ENCODE peak calls at places on chromosomes 16 and 17, in seven cellular contexts. H is breast epithelium, T is choroid plexus epithelial cell, Y is natural killer cell, Z is fibroblast of the aortic adventitia, L is upper lobe of right lung, M is retinal pigment epithelial cell. P is an unnamed sample.

GRCh38 chr17:78538033-78538776 is 39.0 kb downstream of the DNAH17 start:
- DNase-seq in H (peak), T (no peak), Y (no peak), Z (no peak), L (peak), M (no peak), P (peak)

GRCh38 chr16:65394306-65394705 is 272.4 kb upstream of the CDH11 start:
- DNase-seq in H (no peak), T (peak), Y (no peak), Z (no peak), L (no peak), M (no peak), P (no peak)

GRCh38 chr17:77819497-77819896 is 139.0 kb upstream of the TNRC6C start:
- DNase-seq in H (no peak), T (no peak), Y (no peak), Z (no peak), L (no peak), M (no peak), P (peak)

GRCh38 chr16:77885596-77886295 is 97.4 kb downstream of the VAT1L start:
- DNase-seq in H (no peak), T (peak), Y (no peak), Z (peak), L (no peak), M (no peak), P (no peak)

GRCh38 chr17:40510328-40510648 is 8.9 kb upstream of the TNS4 start:
- DNase-seq in H (peak), T (peak), Y (no peak), Z (no peak), L (peak), M (no peak), P (peak)

GRCh38 chr16:85782476-85782875 is 16.9 kb downstream of the EMC8 start:
- DNase-seq in H (no peak), T (peak), Y (no peak), Z (peak), L (no peak), M (no peak), P (no peak)

GRCh38 chr16:28202147-28202746 is 9.5 kb downstream of the XPO6 start:
- DNase-seq in H (no peak), T (no peak), Y (no peak), Z (no peak), L (no peak), M (no peak), P (no peak)

GRCh38 chr17:20059728-20060188 is 50.6 kb downstream of the SPECC1 start:
- DNase-seq in H (no peak), T (no peak), Y (no peak), Z (no peak), L (no peak), M (no peak), P (no peak)

GRCh38 chr17:31095239-31096105 is 695 bp downstream of the NF1 start:
- DNase-seq in H (peak), T (peak), Y (peak), Z (peak), L (peak), M (no peak), P (no peak)

GRCh38 chr17:489758-490329 is 137.2 kb upstream of the RPH3AL start:
- DNase-seq in H (no peak), T (peak), Y (peak), Z (peak), L (peak), M (no peak), P (no peak)

GRCh38 chr16:49260956-49261530 is 20.6 kb downstream of the CBLN1 start:
- DNase-seq in H (no peak), T (no peak), Y (no peak), Z (no peak), L (no peak), M (no peak), P (no peak)

GRCh38 chr17:48052956-48053757 is 5.0 kb downstream of the NFE2L1 start:
- DNase-seq in H (peak), T (peak), Y (no peak), Z (no peak), L (peak), M (peak), P (peak)

GRCh38 chr17:39095309-39095686 is 56.1 kb downstream of the PLXDC1 start:
- DNase-seq in H (no peak), T (no peak), Y (no peak), Z (peak), L (no peak), M (no peak), P (no peak)

GRCh38 chr16:27470567-27471431 is 68.8 kb downstream of the IL21R start:
- DNase-seq in H (no peak), T (peak), Y (no peak), Z (peak), L (no peak), M (no peak), P (peak)

GRCh38 chr17:45441536-45442310 is 9.1 kb upstream of the ARHGAP27 start:
- DNase-seq in H (no peak), T (no peak), Y (no peak), Z (no peak), L (peak), M (no peak), P (no peak)

GRCh38 chr17:80737106-80738019 is 192.7 kb downstream of the RPTOR start:
- DNase-seq in H (no peak), T (no peak), Y (no peak), Z (no peak), L (no peak), M (no peak), P (no peak)

GRCh38 chr17:81037026-81037782 is 2.3 kb downstream of the BAIAP2 start:
- DNase-seq in H (peak), T (no peak), Y (no peak), Z (peak), L (peak), M (no peak), P (no peak)

GRCh38 chr17:78670850-78671291 is 93.7 kb upstream of the DNAH17 start:
- DNase-seq in H (no peak), T (no peak), Y (no peak), Z (no peak), L (no peak), M (no peak), P (no peak)

GRCh38 chr16:75676909-75677308 is at the start of gene CPHXL2:
- DNase-seq in H (no peak), T (no peak), Y (no peak), Z (no peak), L (no peak), M (no peak), P (no peak)

GRCh38 chr17:49497147-49498036 is 2.3 kb downstream of the NGFR start:
- DNase-seq in H (no peak), T (no peak), Y (peak), Z (no peak), L (no peak), M (peak), P (no peak)

GRCh38 chr16:62738631-62739030 is 702.4 kb upstream of the CDH8 start:
- DNase-seq in H (no peak), T (no peak), Y (no peak), Z (no peak), L (no peak), M (no peak), P (no peak)

GRCh38 chr17:45127583-45128300 is 4.6 kb downstream of the PLCD3 start:
- DNase-seq in H (peak), T (peak), Y (no peak), Z (peak), L (no peak), M (peak), P (no peak)

GRCh38 chr17:39794249-39794970 is 56.7 kb downstream of the GRB7 start:
- DNase-seq in H (no peak), T (no peak), Y (no peak), Z (no peak), L (no peak), M (no peak), P (no peak)

GRCh38 chr17:4142107-4142900 is 526 bp downstream of the ZZEF1 start:
- DNase-seq in H (peak), T (peak), Y (no peak), Z (no peak), L (peak), M (no peak), P (no peak)

GRCh38 chr16:66517586-66518263 is 32.2 kb downstream of the TK2 start:
- DNase-seq in H (no peak), T (no peak), Y (no peak), Z (no peak), L (no peak), M (no peak), P (no peak)

GRCh38 chr17:57898487-57899311 is 48.9 kb upstream of the MRPS23 start:
- DNase-seq in H (peak), T (peak), Y (no peak), Z (peak), L (peak), M (no peak), P (no peak)

GRCh38 chr17:62565817-62566216 is 61.7 kb upstream of the MRC2 start:
- DNase-seq in H (no peak), T (peak), Y (no peak), Z (peak), L (no peak), M (no peak), P (no peak)

GRCh38 chr17:74601944-74602572 is 10.0 kb upstream of the CD300LD start:
- DNase-seq in H (no peak), T (peak), Y (no peak), Z (peak), L (no peak), M (no peak), P (no peak)

GRCh38 chr17:55769625-55770000 is 18.8 kb downstream of the PCTP start:
- DNase-seq in H (no peak), T (peak), Y (no peak), Z (peak), L (no peak), M (no peak), P (no peak)

GRCh38 chr17:55086635-55087058 is 118.1 kb downstream of the STXBP4 start:
- DNase-seq in H (no peak), T (peak), Y (no peak), Z (peak), L (no peak), M (peak), P (no peak)

GRCh38 chr16:53745753-53746258 is 41.9 kb downstream of the FTO start:
- DNase-seq in H (no peak), T (no peak), Y (no peak), Z (peak), L (no peak), M (peak), P (no peak)

GRCh38 chr16:75589301-75589700 is 23.1 kb downstream of the GABARAPL2 start:
- DNase-seq in H (no peak), T (no peak), Y (no peak), Z (no peak), L (no peak), M (no peak), P (no peak)

GRCh38 chr16:62370445-62370844 is 334.2 kb upstream of the CDH8 start:
- DNase-seq in H (no peak), T (no peak), Y (no peak), Z (no peak), L (no peak), M (no peak), P (no peak)

GRCh38 chr17:76365256-76365903 is 11.7 kb upstream of the PRPSAP1 start:
- DNase-seq in H (no peak), T (peak), Y (no peak), Z (no peak), L (no peak), M (no peak), P (no peak)

GRCh38 chr17:38538906-38539305 is 66.8 kb downstream of the SRCIN1 start:
- DNase-seq in H (no peak), T (no peak), Y (no peak), Z (no peak), L (no peak), M (no peak), P (no peak)

GRCh38 chr16:70697601-70698170 is 11.8 kb upstream of the MTSS2 start:
- DNase-seq in H (no peak), T (peak), Y (no peak), Z (no peak), L (no peak), M (no peak), P (no peak)
- TF ChIP-seq CTCF in H (no peak), T (peak), Y (no peak), Z (no peak), L (no peak), M (no peak), P (peak)

GRCh38 chr17:82129095-82129494 is 31.1 kb upstream of the FASN start:
- DNase-seq in H (no peak), T (no peak), Y (no peak), Z (no peak), L (no peak), M (no peak), P (no peak)
- TF ChIP-seq CTCF in H (no peak), T (peak), Y (no peak), Z (no peak), L (no peak), M (peak), P (peak)

GRCh38 chr16:15983898-15984297 is 34.5 kb downstream of the ABCC1 start:
- DNase-seq in H (no peak), T (peak), Y (no peak), Z (peak), L (no peak), M (no peak), P (no peak)

GRCh38 chr16:15979801-15980200 is 30.4 kb downstream of the ABCC1 start:
- DNase-seq in H (no peak), T (no peak), Y (no peak), Z (no peak), L (no peak), M (no peak), P (no peak)

GRCh38 chr16:15976929-15977637 is 27.7 kb downstream of the ABCC1 start:
- DNase-seq in H (no peak), T (peak), Y (no peak), Z (peak), L (no peak), M (no peak), P (no peak)

GRCh38 chr16:15981382-15981781 is 32.0 kb downstream of the ABCC1 start:
- DNase-seq in H (no peak), T (no peak), Y (no peak), Z (no peak), L (no peak), M (no peak), P (no peak)

GRCh38 chr16:15980329-15980728 is 30.9 kb downstream of the ABCC1 start:
- DNase-seq in H (no peak), T (no peak), Y (no peak), Z (peak), L (no peak), M (no peak), P (no peak)
- TF ChIP-seq CTCF in H (no peak), T (no peak), Y (no peak), Z (no peak), L (no peak), M (no peak), P (no peak)

GRCh38 chr16:273547-274421 is 2.0 kb downstream of the RGS11 start:
- DNase-seq in H (no peak), T (no peak), Y (no peak), Z (no peak), L (peak), M (no peak), P (no peak)

GRCh38 chr16:269061-269796 is 6.5 kb downstream of the RGS11 start:
- DNase-seq in H (no peak), T (no peak), Y (no peak), Z (no peak), L (no peak), M (no peak), P (no peak)

GRCh38 chr16:272633-273546 is 2.9 kb downstream of the RGS11 start:
- DNase-seq in H (no peak), T (no peak), Y (no peak), Z (no peak), L (no peak), M (no peak), P (no peak)

GRCh38 chr16:268141-269053 is 7.3 kb downstream of the RGS11 start:
- DNase-seq in H (no peak), T (no peak), Y (no peak), Z (no peak), L (peak), M (no peak), P (no peak)

DNA sequence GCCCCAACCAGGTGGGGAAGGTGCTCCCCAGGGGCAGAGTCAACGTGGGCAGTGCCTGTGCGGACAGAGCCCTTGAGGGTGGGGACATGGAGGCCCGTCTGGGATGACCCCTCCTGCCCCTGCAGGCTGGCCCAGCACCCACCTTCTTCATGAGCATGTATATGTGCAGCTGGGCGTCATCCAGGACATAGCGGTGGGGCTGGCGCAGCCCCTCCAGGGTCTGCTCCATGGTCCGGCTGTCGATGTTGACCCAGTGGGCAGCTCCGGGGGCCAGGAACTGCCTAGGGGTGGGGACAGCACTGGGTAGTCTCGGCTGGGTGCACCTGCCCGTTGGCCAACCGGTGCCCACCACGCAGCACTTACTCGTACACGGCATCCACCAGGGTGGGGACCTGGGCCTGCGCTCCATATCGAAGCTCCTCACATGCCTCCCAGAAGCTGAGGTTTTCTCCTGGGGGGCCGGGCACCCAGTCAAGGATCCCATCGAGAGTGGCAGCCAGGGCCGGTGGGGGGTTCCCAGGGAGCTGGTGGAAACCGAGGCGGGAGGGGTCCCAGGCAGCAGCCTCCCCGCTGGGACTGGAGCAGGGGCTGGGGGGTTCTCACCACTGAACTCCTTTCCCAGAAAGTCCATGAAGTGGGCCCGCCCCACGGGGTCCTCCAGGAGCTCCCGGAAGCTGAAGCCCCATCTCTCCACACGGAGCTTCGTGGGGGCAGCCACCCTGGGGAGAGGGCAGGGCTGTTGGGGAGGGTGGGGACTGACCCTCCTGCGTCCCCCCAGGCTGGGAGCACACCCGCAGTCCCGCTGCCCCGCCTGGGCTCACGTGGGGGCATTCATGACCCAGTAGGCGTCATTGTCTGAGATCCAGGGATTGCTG is 5.1 kb downstream of the RGS11 start:
- DNase-seq in H (no peak), T (no peak), Y (no peak), Z (no peak), L (peak), M (no peak), P (peak)
- TF ChIP-seq CTCF in H (no peak), T (no peak), Y (no peak), Z (no peak), L (no peak), M (no peak), P (no peak)

GRCh38 chr16:3149193-3149530 is 14.3 kb downstream of the ZNF213 start:
- DNase-seq in H (no peak), T (no peak), Y (no peak), Z (no peak), L (no peak), M (no peak), P (no peak)

GRCh38 chr16:3152273-3153076 is 17.6 kb downstream of the ZNF213 start:
- DNase-seq in H (peak), T (peak), Y (peak), Z (peak), L (peak), M (peak), P (no peak)

GRCh38 chr16:3152022-3152272 is 17.1 kb downstream of the ZNF213 start:
- DNase-seq in H (no peak), T (no peak), Y (no peak), Z (no peak), L (no peak), M (no peak), P (no peak)

GRCh38 chr16:3149630-3150345 is 15.0 kb downstream of the ZNF213 start:
- DNase-seq in H (peak), T (peak), Y (peak), Z (peak), L (peak), M (no peak), P (no peak)

GRCh38 chr16:3150346-3151218 is 15.8 kb downstream of the ZNF213 start:
- DNase-seq in H (peak), T (peak), Y (peak), Z (peak), L (peak), M (peak), P (peak)
- TF ChIP-seq CTCF in H (no peak), T (no peak), Y (no peak), Z (peak), L (no peak), M (no peak), P (no peak)

P was measured in chondrocyte.